ENCODE peak calls at places on chromosomes 7 and 10, in eight cellular contexts. One of them, this sample, is unnamed.

GRCh38 chr7:142535123-142535779 is 214.0 kb upstream of the PRSS1 start:
- DNase-seq in cardiac muscle cell: peak
- DNase-seq in kidney epithelial cell: no peak
- DNase-seq in tibial nerve: peak
- DNase-seq in epithelial cell of esophagus: peak
- DNase-seq in fibroblast of mammary gland: peak
- DNase-seq in transverse colon: peak
- DNase-seq in bronchial epithelial cell: peak
- DNase-seq in this sample: no peak

GRCh38 chr10:77601488-77601887 is 36.1 kb downstream of the KCNMA1 start:
- DNase-seq in kidney epithelial cell: no peak
- DNase-seq in tibial nerve: no peak
- DNase-seq in bronchial epithelial cell: no peak
- DNase-seq in cardiac muscle cell: no peak
- DNase-seq in fibroblast of mammary gland: no peak
- DNase-seq in transverse colon: peak
- DNase-seq in epithelial cell of esophagus: no peak
- DNase-seq in this sample: no peak

GRCh38 chr7:18861514-18861913 is 255.9 kb downstream of the TWIST1 start:
- DNase-seq in epithelial cell of esophagus: peak
- DNase-seq in tibial nerve: no peak
- DNase-seq in bronchial epithelial cell: peak
- DNase-seq in transverse colon: no peak
- DNase-seq in kidney epithelial cell: peak
- DNase-seq in cardiac muscle cell: no peak
- DNase-seq in fibroblast of mammary gland: peak
- DNase-seq in this sample: no peak

GRCh38 chr7:30660331-30661255 is 21.7 kb downstream of the CRHR2 start:
- DNase-seq in bronchial epithelial cell: no peak
- DNase-seq in transverse colon: no peak
- DNase-seq in cardiac muscle cell: no peak
- DNase-seq in epithelial cell of esophagus: no peak
- DNase-seq in kidney epithelial cell: no peak
- DNase-seq in tibial nerve: no peak
- DNase-seq in fibroblast of mammary gland: no peak
- DNase-seq in this sample: no peak

GRCh38 chr10:132445516-132446194 is 48.7 kb downstream of the PWWP2B start:
- DNase-seq in cardiac muscle cell: no peak
- DNase-seq in tibial nerve: no peak
- DNase-seq in transverse colon: no peak
- DNase-seq in fibroblast of mammary gland: no peak
- DNase-seq in kidney epithelial cell: no peak
- DNase-seq in bronchial epithelial cell: no peak
- DNase-seq in epithelial cell of esophagus: no peak
- DNase-seq in this sample: no peak

GRCh38 chr7:77426521-77427051 is 10.4 kb upstream of the GSAP start:
- DNase-seq in transverse colon: no peak
- DNase-seq in cardiac muscle cell: peak
- DNase-seq in bronchial epithelial cell: peak
- DNase-seq in epithelial cell of esophagus: peak
- DNase-seq in fibroblast of mammary gland: peak
- DNase-seq in tibial nerve: no peak
- DNase-seq in kidney epithelial cell: no peak
- DNase-seq in this sample: no peak

GRCh38 chr10:16585103-16585502 is 63.4 kb upstream of the C1QL3 start:
- DNase-seq in fibroblast of mammary gland: no peak
- DNase-seq in kidney epithelial cell: no peak
- DNase-seq in cardiac muscle cell: no peak
- DNase-seq in tibial nerve: no peak
- DNase-seq in epithelial cell of esophagus: no peak
- DNase-seq in bronchial epithelial cell: no peak
- DNase-seq in transverse colon: no peak
- DNase-seq in this sample: no peak

GRCh38 chr10:21299330-21299729 is 226.2 kb downstream of the SKIDA1 start:
- DNase-seq in bronchial epithelial cell: no peak
- DNase-seq in fibroblast of mammary gland: no peak
- DNase-seq in kidney epithelial cell: no peak
- DNase-seq in transverse colon: no peak
- DNase-seq in cardiac muscle cell: no peak
- DNase-seq in epithelial cell of esophagus: no peak
- DNase-seq in tibial nerve: no peak
- DNase-seq in this sample: no peak

GRCh38 chr10:60305394-60305892 is 84.2 kb downstream of the ANK3 start:
- DNase-seq in bronchial epithelial cell: no peak
- DNase-seq in cardiac muscle cell: no peak
- DNase-seq in epithelial cell of esophagus: no peak
- DNase-seq in kidney epithelial cell: no peak
- DNase-seq in transverse colon: no peak
- DNase-seq in tibial nerve: no peak
- DNase-seq in fibroblast of mammary gland: peak
- DNase-seq in this sample: no peak

GRCh38 chr7:39606941-39607340 is 16.4 kb upstream of the RALA start:
- DNase-seq in bronchial epithelial cell: no peak
- DNase-seq in epithelial cell of esophagus: no peak
- DNase-seq in tibial nerve: no peak
- DNase-seq in cardiac muscle cell: no peak
- DNase-seq in transverse colon: no peak
- DNase-seq in fibroblast of mammary gland: no peak
- DNase-seq in kidney epithelial cell: no peak
- DNase-seq in this sample: no peak

GRCh38 chr7:141071260-141071854 is 2.5 kb upstream of the TMEM178B start:
- DNase-seq in bronchial epithelial cell: no peak
- DNase-seq in epithelial cell of esophagus: peak
- DNase-seq in kidney epithelial cell: no peak
- DNase-seq in transverse colon: peak
- DNase-seq in fibroblast of mammary gland: peak
- DNase-seq in tibial nerve: no peak
- DNase-seq in cardiac muscle cell: peak
- DNase-seq in this sample: no peak

GRCh38 chr10:5545778-5546710 is 21.3 kb downstream of the CALML3 start:
- DNase-seq in fibroblast of mammary gland: peak
- DNase-seq in kidney epithelial cell: no peak
- DNase-seq in cardiac muscle cell: no peak
- DNase-seq in transverse colon: peak
- DNase-seq in bronchial epithelial cell: peak
- DNase-seq in tibial nerve: peak
- DNase-seq in epithelial cell of esophagus: peak
- DNase-seq in this sample: no peak

GRCh38 chr10:93115661-93116383 is 42.1 kb downstream of the CYP26A1 start:
- DNase-seq in kidney epithelial cell: no peak
- DNase-seq in cardiac muscle cell: peak
- DNase-seq in transverse colon: peak
- DNase-seq in tibial nerve: peak
- DNase-seq in fibroblast of mammary gland: peak
- DNase-seq in epithelial cell of esophagus: peak
- DNase-seq in bronchial epithelial cell: peak
- DNase-seq in this sample: no peak

GRCh38 chr7:151306860-151307259 is 34.8 kb upstream of the NUB1 start:
- DNase-seq in epithelial cell of esophagus: no peak
- DNase-seq in kidney epithelial cell: no peak
- DNase-seq in fibroblast of mammary gland: no peak
- DNase-seq in bronchial epithelial cell: no peak
- DNase-seq in transverse colon: no peak
- DNase-seq in tibial nerve: no peak
- DNase-seq in cardiac muscle cell: no peak
- DNase-seq in this sample: no peak

GRCh38 chr7:150448789-150449147 is 1.7 kb upstream of the GIMAP8 start:
- DNase-seq in kidney epithelial cell: no peak
- DNase-seq in fibroblast of mammary gland: peak
- DNase-seq in bronchial epithelial cell: peak
- DNase-seq in tibial nerve: peak
- DNase-seq in epithelial cell of esophagus: peak
- DNase-seq in transverse colon: peak
- DNase-seq in cardiac muscle cell: peak
- DNase-seq in this sample: peak

GRCh38 chr10:132363921-132364593 is 32.1 kb downstream of the LRRC27 start:
- DNase-seq in epithelial cell of esophagus: peak
- DNase-seq in transverse colon: no peak
- DNase-seq in fibroblast of mammary gland: peak
- DNase-seq in kidney epithelial cell: no peak
- DNase-seq in cardiac muscle cell: peak
- DNase-seq in bronchial epithelial cell: peak
- DNase-seq in tibial nerve: no peak
- DNase-seq in this sample: no peak

GRCh38 chr7:46173526-46174191 is 252.6 kb upstream of the IGFBP3 start:
- DNase-seq in cardiac muscle cell: no peak
- DNase-seq in bronchial epithelial cell: no peak
- DNase-seq in epithelial cell of esophagus: no peak
- DNase-seq in fibroblast of mammary gland: no peak
- DNase-seq in kidney epithelial cell: peak
- DNase-seq in transverse colon: no peak
- DNase-seq in tibial nerve: no peak
- DNase-seq in this sample: peak

GRCh38 chr10:107103174-107104025 is 61.1 kb downstream of the SORCS1 start:
- DNase-seq in tibial nerve: no peak
- DNase-seq in kidney epithelial cell: no peak
- DNase-seq in fibroblast of mammary gland: no peak
- DNase-seq in transverse colon: peak
- DNase-seq in epithelial cell of esophagus: no peak
- DNase-seq in cardiac muscle cell: peak
- DNase-seq in bronchial epithelial cell: no peak
- DNase-seq in this sample: no peak

GRCh38 chr10:66823301-66823700 is 102.5 kb upstream of the LRRTM3 start:
- DNase-seq in tibial nerve: no peak
- DNase-seq in bronchial epithelial cell: no peak
- DNase-seq in epithelial cell of esophagus: no peak
- DNase-seq in transverse colon: no peak
- DNase-seq in kidney epithelial cell: no peak
- DNase-seq in fibroblast of mammary gland: no peak
- DNase-seq in cardiac muscle cell: no peak
- DNase-seq in this sample: no peak

GRCh38 chr10:69458426-69459100 is 7.3 kb downstream of the TSPAN15 start:
- DNase-seq in transverse colon: peak
- DNase-seq in tibial nerve: no peak
- DNase-seq in kidney epithelial cell: no peak
- DNase-seq in epithelial cell of esophagus: peak
- DNase-seq in bronchial epithelial cell: peak
- DNase-seq in cardiac muscle cell: peak
- DNase-seq in fibroblast of mammary gland: no peak
- DNase-seq in this sample: no peak

GRCh38 chr10:53957401-53957800 is 843.6 kb downstream of the PCDH15 start:
- DNase-seq in transverse colon: no peak
- DNase-seq in tibial nerve: no peak
- DNase-seq in bronchial epithelial cell: peak
- DNase-seq in epithelial cell of esophagus: peak
- DNase-seq in cardiac muscle cell: no peak
- DNase-seq in fibroblast of mammary gland: no peak
- DNase-seq in kidney epithelial cell: peak
- DNase-seq in this sample: no peak

GRCh38 chr7:47416454-47417121 is 165.3 kb downstream of the TNS3 start:
- DNase-seq in cardiac muscle cell: no peak
- DNase-seq in epithelial cell of esophagus: no peak
- DNase-seq in fibroblast of mammary gland: no peak
- DNase-seq in transverse colon: no peak
- DNase-seq in tibial nerve: no peak
- DNase-seq in kidney epithelial cell: no peak
- DNase-seq in bronchial epithelial cell: no peak
- DNase-seq in this sample: no peak

GRCh38 chr10:69685426-69685801 is 55.4 kb downstream of the FAM241B start:
- DNase-seq in epithelial cell of esophagus: peak
- DNase-seq in bronchial epithelial cell: peak
- DNase-seq in transverse colon: no peak
- DNase-seq in kidney epithelial cell: no peak
- DNase-seq in fibroblast of mammary gland: no peak
- DNase-seq in tibial nerve: no peak
- DNase-seq in cardiac muscle cell: no peak
- DNase-seq in this sample: no peak

GRCh38 chr7:69728299-69728698 is 130.0 kb downstream of the AUTS2 start:
- DNase-seq in transverse colon: no peak
- DNase-seq in tibial nerve: no peak
- DNase-seq in bronchial epithelial cell: no peak
- DNase-seq in fibroblast of mammary gland: peak
- DNase-seq in cardiac muscle cell: no peak
- DNase-seq in kidney epithelial cell: no peak
- DNase-seq in epithelial cell of esophagus: no peak
- DNase-seq in this sample: no peak
- TF ChIP-seq CTCF in transverse colon: no peak
- TF ChIP-seq CTCF in tibial nerve: no peak
- TF ChIP-seq CTCF in bronchial epithelial cell: no peak
- TF ChIP-seq CTCF in fibroblast of mammary gland: no peak
- TF ChIP-seq CTCF in cardiac muscle cell: no peak
- TF ChIP-seq CTCF in kidney epithelial cell: no peak
- TF ChIP-seq CTCF in epithelial cell of esophagus: no peak
- TF ChIP-seq CTCF in this sample: no peak

GRCh38 chr10:13699216-13699615 is 112.5 kb downstream of the PRPF18 start:
- DNase-seq in tibial nerve: no peak
- DNase-seq in bronchial epithelial cell: no peak
- DNase-seq in kidney epithelial cell: no peak
- DNase-seq in fibroblast of mammary gland: no peak
- DNase-seq in epithelial cell of esophagus: no peak
- DNase-seq in transverse colon: no peak
- DNase-seq in cardiac muscle cell: no peak
- DNase-seq in this sample: no peak

GRCh38 chr10:13703101-13703818 is 116.5 kb downstream of the PRPF18 start:
- DNase-seq in epithelial cell of esophagus: no peak
- DNase-seq in tibial nerve: no peak
- DNase-seq in kidney epithelial cell: no peak
- DNase-seq in fibroblast of mammary gland: no peak
- DNase-seq in transverse colon: no peak
- DNase-seq in bronchial epithelial cell: no peak
- DNase-seq in cardiac muscle cell: no peak
- DNase-seq in this sample: no peak

GRCh38 chr10:13703997-13704536 is 117.3 kb downstream of the PRPF18 start:
- DNase-seq in cardiac muscle cell: no peak
- DNase-seq in epithelial cell of esophagus: no peak
- DNase-seq in tibial nerve: no peak
- DNase-seq in kidney epithelial cell: no peak
- DNase-seq in fibroblast of mammary gland: no peak
- DNase-seq in bronchial epithelial cell: no peak
- DNase-seq in transverse colon: no peak
- DNase-seq in this sample: no peak

GRCh38 chr10:13700461-13701144 is 113.8 kb downstream of the PRPF18 start:
- DNase-seq in kidney epithelial cell: no peak
- DNase-seq in transverse colon: no peak
- DNase-seq in fibroblast of mammary gland: no peak
- DNase-seq in tibial nerve: no peak
- DNase-seq in cardiac muscle cell: no peak
- DNase-seq in bronchial epithelial cell: no peak
- DNase-seq in epithelial cell of esophagus: no peak
- DNase-seq in this sample: no peak

GRCh38 chr10:13701157-13701919 is 114.6 kb downstream of the PRPF18 start:
- DNase-seq in epithelial cell of esophagus: no peak
- DNase-seq in bronchial epithelial cell: no peak
- DNase-seq in tibial nerve: no peak
- DNase-seq in kidney epithelial cell: no peak
- DNase-seq in fibroblast of mammary gland: peak
- DNase-seq in cardiac muscle cell: no peak
- DNase-seq in transverse colon: no peak
- DNase-seq in this sample: no peak
- H3K4me3 ChIP-seq in epithelial cell of esophagus: no peak
- H3K4me3 ChIP-seq in bronchial epithelial cell: no peak
- H3K4me3 ChIP-seq in tibial nerve: no peak
- H3K4me3 ChIP-seq in kidney epithelial cell: no peak
- H3K4me3 ChIP-seq in fibroblast of mammary gland: no peak
- H3K4me3 ChIP-seq in cardiac muscle cell: no peak
- H3K4me3 ChIP-seq in transverse colon: no peak
- H3K4me3 ChIP-seq in this sample: no peak

GRCh38 chr10:24554036-24554435 is 169.7 kb downstream of the ARHGAP21 start:
- DNase-seq in cardiac muscle cell: no peak
- DNase-seq in bronchial epithelial cell: no peak
- DNase-seq in transverse colon: no peak
- DNase-seq in kidney epithelial cell: no peak
- DNase-seq in fibroblast of mammary gland: no peak
- DNase-seq in epithelial cell of esophagus: no peak
- DNase-seq in tibial nerve: no peak
- DNase-seq in this sample: no peak
- TF ChIP-seq CTCF in cardiac muscle cell: no peak
- TF ChIP-seq CTCF in bronchial epithelial cell: no peak
- TF ChIP-seq CTCF in transverse colon: no peak
- TF ChIP-seq CTCF in kidney epithelial cell: no peak
- TF ChIP-seq CTCF in fibroblast of mammary gland: no peak
- TF ChIP-seq CTCF in epithelial cell of esophagus: no peak
- TF ChIP-seq CTCF in tibial nerve: no peak
- TF ChIP-seq CTCF in this sample: no peak

GRCh38 chr7:80249184-80249583 is 114.6 kb downstream of the GNAI1 start:
- DNase-seq in fibroblast of mammary gland: no peak
- DNase-seq in bronchial epithelial cell: no peak
- DNase-seq in tibial nerve: no peak
- DNase-seq in transverse colon: no peak
- DNase-seq in cardiac muscle cell: no peak
- DNase-seq in kidney epithelial cell: no peak
- DNase-seq in epithelial cell of esophagus: no peak
- DNase-seq in this sample: no peak
- H3K4me3 ChIP-seq in fibroblast of mammary gland: no peak
- H3K4me3 ChIP-seq in bronchial epithelial cell: no peak
- H3K4me3 ChIP-seq in tibial nerve: no peak
- H3K4me3 ChIP-seq in transverse colon: no peak
- H3K4me3 ChIP-seq in cardiac muscle cell: no peak
- H3K4me3 ChIP-seq in kidney epithelial cell: no peak
- H3K4me3 ChIP-seq in epithelial cell of esophagus: no peak
- H3K4me3 ChIP-seq in this sample: no peak